ENCODE peak calls at places on chromosomes 7 and 10, in seven cellular contexts. One of them, this sample, is unnamed.

GRCh38 chr7:23477170-23477525 is 6.9 kb upstream of the IGF2BP3 start:
- DNase-seq in AG04450: no peak
- DNase-seq in Caki2: no peak
- DNase-seq in foreskin keratinocyte: no peak
- DNase-seq in progenitor cell of endocrine pancreas: no peak
- DNase-seq in colonic mucosa: no peak
- DNase-seq in H7: no peak
- DNase-seq in this sample: no peak

GRCh38 chr7:70390251-70390650 is 741.7 kb upstream of the GALNT17 start:
- DNase-seq in AG04450: no peak
- DNase-seq in Caki2: no peak
- DNase-seq in foreskin keratinocyte: no peak
- DNase-seq in progenitor cell of endocrine pancreas: no peak
- DNase-seq in colonic mucosa: no peak
- DNase-seq in H7: no peak
- DNase-seq in this sample: no peak

GRCh38 chr10:49001861-49002675 is 62.4 kb upstream of the LRRC18 start:
- DNase-seq in AG04450: no peak
- DNase-seq in Caki2: no peak
- DNase-seq in foreskin keratinocyte: no peak
- DNase-seq in progenitor cell of endocrine pancreas: no peak
- DNase-seq in colonic mucosa: no peak
- DNase-seq in H7: peak; percentile 56
- DNase-seq in this sample: no peak

GRCh38 chr7:139844779-139845442 is 15.8 kb downstream of the TBXAS1 start:
- DNase-seq in AG04450: no peak
- DNase-seq in Caki2: no peak
- DNase-seq in foreskin keratinocyte: no peak
- DNase-seq in progenitor cell of endocrine pancreas: no peak
- DNase-seq in colonic mucosa: peak; percentile 69
- DNase-seq in H7: no peak
- DNase-seq in this sample: no peak

GRCh38 chr10:88540355-88540754 is 42.8 kb downstream of the RNLS start:
- DNase-seq in AG04450: no peak
- DNase-seq in Caki2: no peak
- DNase-seq in foreskin keratinocyte: no peak
- DNase-seq in progenitor cell of endocrine pancreas: no peak
- DNase-seq in colonic mucosa: no peak
- DNase-seq in H7: no peak
- DNase-seq in this sample: no peak

GRCh38 chr7:101470668-101471067 is 108.0 kb downstream of the COL26A1 start:
- DNase-seq in AG04450: no peak
- DNase-seq in Caki2: no peak
- DNase-seq in foreskin keratinocyte: no peak
- DNase-seq in progenitor cell of endocrine pancreas: no peak
- DNase-seq in colonic mucosa: no peak
- DNase-seq in H7: no peak
- DNase-seq in this sample: no peak

GRCh38 chr7:289756-290553 is at the start of gene FOXL3:
- DNase-seq in AG04450: no peak
- DNase-seq in Caki2: no peak
- DNase-seq in foreskin keratinocyte: no peak
- DNase-seq in progenitor cell of endocrine pancreas: no peak
- DNase-seq in colonic mucosa: no peak
- DNase-seq in H7: peak; percentile 88
- DNase-seq in this sample: no peak

GRCh38 chr10:26869528-26869927 is 8.8 kb upstream of the ABI1 start:
- DNase-seq in AG04450: no peak
- DNase-seq in Caki2: no peak
- DNase-seq in foreskin keratinocyte: peak; percentile 99
- DNase-seq in progenitor cell of endocrine pancreas: no peak
- DNase-seq in colonic mucosa: no peak
- DNase-seq in H7: no peak
- DNase-seq in this sample: no peak

GRCh38 chr7:7795736-7796135 is 77.3 kb upstream of the RPA3 start:
- DNase-seq in AG04450: no peak
- DNase-seq in Caki2: peak; percentile 23
- DNase-seq in foreskin keratinocyte: peak; percentile 73
- DNase-seq in progenitor cell of endocrine pancreas: no peak
- DNase-seq in colonic mucosa: no peak
- DNase-seq in H7: no peak
- DNase-seq in this sample: no peak

GRCh38 chr7:106177295-106177690 is 65.2 kb upstream of the SYPL1 start:
- DNase-seq in AG04450: no peak
- DNase-seq in Caki2: no peak
- DNase-seq in foreskin keratinocyte: no peak
- DNase-seq in progenitor cell of endocrine pancreas: no peak
- DNase-seq in colonic mucosa: no peak
- DNase-seq in H7: no peak
- DNase-seq in this sample: no peak

GRCh38 chr10:33660329-33660728 is 325.9 kb upstream of the NRP1 start:
- DNase-seq in AG04450: no peak
- DNase-seq in Caki2: no peak
- DNase-seq in foreskin keratinocyte: no peak
- DNase-seq in progenitor cell of endocrine pancreas: no peak
- DNase-seq in colonic mucosa: no peak
- DNase-seq in H7: peak; percentile 24
- DNase-seq in this sample: no peak

GRCh38 chr10:48279081-48279751 is 4.7 kb upstream of the FRMPD2 start:
- DNase-seq in AG04450: no peak
- DNase-seq in Caki2: no peak
- DNase-seq in foreskin keratinocyte: no peak
- DNase-seq in progenitor cell of endocrine pancreas: no peak
- DNase-seq in colonic mucosa: no peak
- DNase-seq in H7: no peak
- DNase-seq in this sample: no peak

GRCh38 chr10:5710854-5711253 is 26.2 kb downstream of the TASOR2 start:
- DNase-seq in AG04450: no peak
- DNase-seq in Caki2: no peak
- DNase-seq in foreskin keratinocyte: no peak
- DNase-seq in progenitor cell of endocrine pancreas: no peak
- DNase-seq in colonic mucosa: no peak
- DNase-seq in H7: no peak
- DNase-seq in this sample: no peak

GRCh38 chr7:5266148-5267028 is 16.4 kb upstream of the SLC29A4 start:
- DNase-seq in AG04450: no peak
- DNase-seq in Caki2: no peak
- DNase-seq in foreskin keratinocyte: no peak
- DNase-seq in progenitor cell of endocrine pancreas: no peak
- DNase-seq in colonic mucosa: no peak
- DNase-seq in H7: peak; percentile 83
- DNase-seq in this sample: no peak

GRCh38 chr10:58275908-58276307 is 6.9 kb downstream of the CISD1 start:
- DNase-seq in AG04450: no peak
- DNase-seq in Caki2: no peak
- DNase-seq in foreskin keratinocyte: no peak
- DNase-seq in progenitor cell of endocrine pancreas: no peak
- DNase-seq in colonic mucosa: no peak
- DNase-seq in H7: no peak
- DNase-seq in this sample: no peak

GRCh38 chr10:133209641-133210040 is 20.4 kb upstream of the UTF1 start:
- DNase-seq in AG04450: no peak
- DNase-seq in Caki2: no peak
- DNase-seq in foreskin keratinocyte: no peak
- DNase-seq in progenitor cell of endocrine pancreas: no peak
- DNase-seq in colonic mucosa: no peak
- DNase-seq in H7: no peak
- DNase-seq in this sample: no peak

GRCh38 chr7:85287126-85287825 is 100.4 kb upstream of the SEMA3D start:
- DNase-seq in AG04450: no peak
- DNase-seq in Caki2: no peak
- DNase-seq in foreskin keratinocyte: peak; percentile 86
- DNase-seq in progenitor cell of endocrine pancreas: no peak
- DNase-seq in colonic mucosa: no peak
- DNase-seq in H7: no peak
- DNase-seq in this sample: no peak

GRCh38 chr7:44084695-44085094 is 2.4 kb upstream of the POLM start:
- DNase-seq in AG04450: no peak
- DNase-seq in Caki2: no peak
- DNase-seq in foreskin keratinocyte: no peak
- DNase-seq in progenitor cell of endocrine pancreas: no peak
- DNase-seq in colonic mucosa: no peak
- DNase-seq in H7: no peak
- DNase-seq in this sample: no peak

GRCh38 chr7:85065306-85065705 is 121.5 kb downstream of the SEMA3D start:
- DNase-seq in AG04450: no peak
- DNase-seq in Caki2: no peak
- DNase-seq in foreskin keratinocyte: no peak
- DNase-seq in progenitor cell of endocrine pancreas: no peak
- DNase-seq in colonic mucosa: no peak
- DNase-seq in H7: no peak
- DNase-seq in this sample: no peak

GRCh38 chr10:29865700-29866355 is 193.6 kb downstream of the JCAD start:
- DNase-seq in AG04450: no peak
- DNase-seq in Caki2: peak; percentile 97
- DNase-seq in foreskin keratinocyte: peak; percentile 72
- DNase-seq in progenitor cell of endocrine pancreas: no peak
- DNase-seq in colonic mucosa: no peak
- DNase-seq in H7: no peak
- DNase-seq in this sample: no peak

GRCh38 chr10:101565936-101566332 is 22.1 kb downstream of the POLL start:
- DNase-seq in AG04450: no peak
- DNase-seq in Caki2: no peak
- DNase-seq in foreskin keratinocyte: no peak
- DNase-seq in progenitor cell of endocrine pancreas: no peak
- DNase-seq in colonic mucosa: peak; percentile 9
- DNase-seq in H7: no peak
- DNase-seq in this sample: no peak

GRCh38 chr10:43091846-43092245 is 15.0 kb downstream of the RET start:
- DNase-seq in AG04450: no peak
- DNase-seq in Caki2: no peak
- DNase-seq in foreskin keratinocyte: peak; percentile 2
- DNase-seq in progenitor cell of endocrine pancreas: no peak
- DNase-seq in colonic mucosa: no peak
- DNase-seq in H7: no peak
- DNase-seq in this sample: no peak

GRCh38 chr10:33653584-33654367 is 319.3 kb upstream of the NRP1 start:
- DNase-seq in AG04450: no peak
- DNase-seq in Caki2: no peak
- DNase-seq in foreskin keratinocyte: peak; percentile 75
- DNase-seq in progenitor cell of endocrine pancreas: no peak
- DNase-seq in colonic mucosa: no peak
- DNase-seq in H7: no peak
- DNase-seq in this sample: no peak

GRCh38 chr10:70621497-70622078 is 19.0 kb upstream of the PRF1 start:
- DNase-seq in AG04450: no peak
- DNase-seq in Caki2: no peak
- DNase-seq in foreskin keratinocyte: no peak
- DNase-seq in progenitor cell of endocrine pancreas: no peak
- DNase-seq in colonic mucosa: no peak
- DNase-seq in H7: no peak
- DNase-seq in this sample: no peak

GRCh38 chr10:63703113-63703670 is 182.0 kb downstream of the REEP3 start:
- DNase-seq in AG04450: no peak
- DNase-seq in Caki2: no peak
- DNase-seq in foreskin keratinocyte: no peak
- DNase-seq in progenitor cell of endocrine pancreas: no peak
- DNase-seq in colonic mucosa: no peak
- DNase-seq in H7: no peak
- DNase-seq in this sample: no peak

GRCh38 chr7:52479990-52480389 is 555.4 kb upstream of the POM121L12 start:
- DNase-seq in AG04450: no peak
- DNase-seq in Caki2: no peak
- DNase-seq in foreskin keratinocyte: no peak
- DNase-seq in progenitor cell of endocrine pancreas: no peak
- DNase-seq in colonic mucosa: no peak
- DNase-seq in H7: no peak
- DNase-seq in this sample: no peak

GRCh38 chr10:117071293-117072050 is 66.5 kb upstream of the SHTN1 start:
- DNase-seq in AG04450: no peak
- DNase-seq in Caki2: no peak
- DNase-seq in foreskin keratinocyte: no peak
- DNase-seq in progenitor cell of endocrine pancreas: no peak
- DNase-seq in colonic mucosa: no peak
- DNase-seq in H7: no peak
- DNase-seq in this sample: no peak

GRCh38 chr10:48632166-48632565 is 27.3 kb upstream of the ARHGAP22 start:
- DNase-seq in AG04450: no peak
- DNase-seq in Caki2: no peak
- DNase-seq in foreskin keratinocyte: no peak
- DNase-seq in progenitor cell of endocrine pancreas: no peak
- DNase-seq in colonic mucosa: no peak
- DNase-seq in H7: no peak
- DNase-seq in this sample: no peak

GRCh38 chr7:151992375-151992774 is 33.1 kb upstream of the GALNT11 start:
- DNase-seq in AG04450: no peak
- DNase-seq in Caki2: peak; percentile 32
- DNase-seq in foreskin keratinocyte: peak; percentile 29
- DNase-seq in progenitor cell of endocrine pancreas: no peak
- DNase-seq in colonic mucosa: peak; percentile 41
- DNase-seq in H7: peak; percentile 80
- DNase-seq in this sample: peak; percentile 5

GRCh38 chr10:11906714-11907113 is 83.6 kb downstream of the PROSER2 start:
- DNase-seq in AG04450: no peak
- DNase-seq in Caki2: no peak
- DNase-seq in foreskin keratinocyte: no peak
- DNase-seq in progenitor cell of endocrine pancreas: no peak
- DNase-seq in colonic mucosa: no peak
- DNase-seq in H7: no peak
- DNase-seq in this sample: no peak

GRCh38 chr10:6878067-6878412 is 298.0 kb upstream of the PRKCQ start:
- DNase-seq in AG04450: no peak
- DNase-seq in Caki2: no peak
- DNase-seq in foreskin keratinocyte: no peak
- DNase-seq in progenitor cell of endocrine pancreas: no peak
- DNase-seq in colonic mucosa: no peak
- DNase-seq in H7: peak; percentile 41
- DNase-seq in this sample: no peak

This sample was measured in effector memory CD8-positive, alpha-beta T cell.